ENCODE peak calls at places on chromosomes 5 and 9, in ten cellular contexts. One of them, this sample, is unnamed.

GRCh38 chr5:114380721-114381120 is 18.9 kb downstream of the KCNN2 start:
- DNase-seq in nucleus accumbens: no peak
- DNase-seq in activated naive CD8-positive, alpha-beta T cell treated with anti-CD3 and anti-CD28 coated beads for 36 hours: no peak
- DNase-seq in dermis microvascular lymphatic vessel endothelial cell: no peak
- DNase-seq in stimulated activated CD4-positive, alpha-beta T cell treated with anti-CD3 and anti-CD28 coated beads, Interleukin-2, amount 100 ng/mL, for 24 hours: no peak
- DNase-seq in neural progenitor cell: no peak
- DNase-seq in psoas muscle: no peak
- DNase-seq in cerebellum: no peak
- DNase-seq in GM23248: no peak
- DNase-seq in HCT116: no peak
- DNase-seq in this sample: no peak

GRCh38 chr5:101012880-101013279 is 109.8 kb upstream of the ST8SIA4 start:
- DNase-seq in nucleus accumbens: no peak
- DNase-seq in activated naive CD8-positive, alpha-beta T cell treated with anti-CD3 and anti-CD28 coated beads for 36 hours: no peak
- DNase-seq in dermis microvascular lymphatic vessel endothelial cell: no peak
- DNase-seq in stimulated activated CD4-positive, alpha-beta T cell treated with anti-CD3 and anti-CD28 coated beads, Interleukin-2, amount 100 ng/mL, for 24 hours: no peak
- DNase-seq in neural progenitor cell: peak
- DNase-seq in psoas muscle: no peak
- DNase-seq in cerebellum: no peak
- DNase-seq in GM23248: no peak
- DNase-seq in HCT116: no peak
- DNase-seq in this sample: no peak

GRCh38 chr5:172713113-172713808 is 57.7 kb downstream of the DUSP1 start:
- DNase-seq in nucleus accumbens: peak
- DNase-seq in activated naive CD8-positive, alpha-beta T cell treated with anti-CD3 and anti-CD28 coated beads for 36 hours: peak
- DNase-seq in dermis microvascular lymphatic vessel endothelial cell: no peak
- DNase-seq in stimulated activated CD4-positive, alpha-beta T cell treated with anti-CD3 and anti-CD28 coated beads, Interleukin-2, amount 100 ng/mL, for 24 hours: peak
- DNase-seq in neural progenitor cell: peak
- DNase-seq in psoas muscle: peak
- DNase-seq in cerebellum: peak
- DNase-seq in GM23248: peak
- DNase-seq in HCT116: no peak
- DNase-seq in this sample: peak

GRCh38 chr5:111013011-111013410 is 58.5 kb upstream of the TSLP start:
- DNase-seq in nucleus accumbens: no peak
- DNase-seq in activated naive CD8-positive, alpha-beta T cell treated with anti-CD3 and anti-CD28 coated beads for 36 hours: no peak
- DNase-seq in dermis microvascular lymphatic vessel endothelial cell: no peak
- DNase-seq in stimulated activated CD4-positive, alpha-beta T cell treated with anti-CD3 and anti-CD28 coated beads, Interleukin-2, amount 100 ng/mL, for 24 hours: no peak
- DNase-seq in neural progenitor cell: no peak
- DNase-seq in psoas muscle: no peak
- DNase-seq in cerebellum: no peak
- DNase-seq in GM23248: peak
- DNase-seq in HCT116: no peak
- DNase-seq in this sample: no peak

GRCh38 chr9:90616806-90617205 is 25.8 kb downstream of the DIRAS2 start:
- DNase-seq in nucleus accumbens: no peak
- DNase-seq in activated naive CD8-positive, alpha-beta T cell treated with anti-CD3 and anti-CD28 coated beads for 36 hours: no peak
- DNase-seq in dermis microvascular lymphatic vessel endothelial cell: no peak
- DNase-seq in stimulated activated CD4-positive, alpha-beta T cell treated with anti-CD3 and anti-CD28 coated beads, Interleukin-2, amount 100 ng/mL, for 24 hours: no peak
- DNase-seq in neural progenitor cell: no peak
- DNase-seq in psoas muscle: no peak
- DNase-seq in cerebellum: no peak
- DNase-seq in GM23248: no peak
- DNase-seq in HCT116: no peak
- DNase-seq in this sample: no peak

GRCh38 chr5:10064546-10065215 is 185.0 kb downstream of the ATPSCKMT start:
- DNase-seq in nucleus accumbens: no peak
- DNase-seq in activated naive CD8-positive, alpha-beta T cell treated with anti-CD3 and anti-CD28 coated beads for 36 hours: no peak
- DNase-seq in dermis microvascular lymphatic vessel endothelial cell: no peak
- DNase-seq in stimulated activated CD4-positive, alpha-beta T cell treated with anti-CD3 and anti-CD28 coated beads, Interleukin-2, amount 100 ng/mL, for 24 hours: no peak
- DNase-seq in neural progenitor cell: no peak
- DNase-seq in psoas muscle: no peak
- DNase-seq in cerebellum: no peak
- DNase-seq in GM23248: peak
- DNase-seq in HCT116: no peak
- DNase-seq in this sample: no peak

GRCh38 chr5:86332851-86333250 is 284.9 kb upstream of the COX7C start:
- DNase-seq in nucleus accumbens: no peak
- DNase-seq in activated naive CD8-positive, alpha-beta T cell treated with anti-CD3 and anti-CD28 coated beads for 36 hours: no peak
- DNase-seq in dermis microvascular lymphatic vessel endothelial cell: no peak
- DNase-seq in stimulated activated CD4-positive, alpha-beta T cell treated with anti-CD3 and anti-CD28 coated beads, Interleukin-2, amount 100 ng/mL, for 24 hours: no peak
- DNase-seq in neural progenitor cell: no peak
- DNase-seq in psoas muscle: no peak
- DNase-seq in cerebellum: no peak
- DNase-seq in GM23248: no peak
- DNase-seq in HCT116: no peak
- DNase-seq in this sample: no peak

GRCh38 chr5:157761690-157762611 is 18.4 kb downstream of the LSM11 start:
- DNase-seq in nucleus accumbens: peak
- DNase-seq in activated naive CD8-positive, alpha-beta T cell treated with anti-CD3 and anti-CD28 coated beads for 36 hours: no peak
- DNase-seq in dermis microvascular lymphatic vessel endothelial cell: peak
- DNase-seq in stimulated activated CD4-positive, alpha-beta T cell treated with anti-CD3 and anti-CD28 coated beads, Interleukin-2, amount 100 ng/mL, for 24 hours: no peak
- DNase-seq in neural progenitor cell: peak
- DNase-seq in psoas muscle: no peak
- DNase-seq in cerebellum: peak
- DNase-seq in GM23248: peak
- DNase-seq in HCT116: peak
- DNase-seq in this sample: peak

GRCh38 chr5:159913048-159913447 is 3.2 kb upstream of the ADRA1B start:
- DNase-seq in nucleus accumbens: no peak
- DNase-seq in activated naive CD8-positive, alpha-beta T cell treated with anti-CD3 and anti-CD28 coated beads for 36 hours: no peak
- DNase-seq in dermis microvascular lymphatic vessel endothelial cell: no peak
- DNase-seq in stimulated activated CD4-positive, alpha-beta T cell treated with anti-CD3 and anti-CD28 coated beads, Interleukin-2, amount 100 ng/mL, for 24 hours: no peak
- DNase-seq in neural progenitor cell: no peak
- DNase-seq in psoas muscle: no peak
- DNase-seq in cerebellum: no peak
- DNase-seq in GM23248: peak
- DNase-seq in HCT116: no peak
- DNase-seq in this sample: no peak

GRCh38 chr9:130149654-130150286 is 22.4 kb upstream of the NCS1 start:
- DNase-seq in nucleus accumbens: no peak
- DNase-seq in activated naive CD8-positive, alpha-beta T cell treated with anti-CD3 and anti-CD28 coated beads for 36 hours: no peak
- DNase-seq in dermis microvascular lymphatic vessel endothelial cell: no peak
- DNase-seq in stimulated activated CD4-positive, alpha-beta T cell treated with anti-CD3 and anti-CD28 coated beads, Interleukin-2, amount 100 ng/mL, for 24 hours: no peak
- DNase-seq in neural progenitor cell: no peak
- DNase-seq in psoas muscle: no peak
- DNase-seq in cerebellum: no peak
- DNase-seq in GM23248: no peak
- DNase-seq in HCT116: no peak
- DNase-seq in this sample: no peak

GRCh38 chr9:133874061-133874638 is 118.0 kb downstream of the VAV2 start:
- DNase-seq in nucleus accumbens: no peak
- DNase-seq in activated naive CD8-positive, alpha-beta T cell treated with anti-CD3 and anti-CD28 coated beads for 36 hours: no peak
- DNase-seq in dermis microvascular lymphatic vessel endothelial cell: no peak
- DNase-seq in stimulated activated CD4-positive, alpha-beta T cell treated with anti-CD3 and anti-CD28 coated beads, Interleukin-2, amount 100 ng/mL, for 24 hours: no peak
- DNase-seq in neural progenitor cell: no peak
- DNase-seq in psoas muscle: no peak
- DNase-seq in cerebellum: no peak
- DNase-seq in GM23248: peak
- DNase-seq in HCT116: peak
- DNase-seq in this sample: no peak

GRCh38 chr9:32875242-32875641 is 91.9 kb downstream of the TMEM215 start:
- DNase-seq in nucleus accumbens: no peak
- DNase-seq in activated naive CD8-positive, alpha-beta T cell treated with anti-CD3 and anti-CD28 coated beads for 36 hours: no peak
- DNase-seq in dermis microvascular lymphatic vessel endothelial cell: no peak
- DNase-seq in stimulated activated CD4-positive, alpha-beta T cell treated with anti-CD3 and anti-CD28 coated beads, Interleukin-2, amount 100 ng/mL, for 24 hours: no peak
- DNase-seq in neural progenitor cell: no peak
- DNase-seq in psoas muscle: no peak
- DNase-seq in cerebellum: no peak
- DNase-seq in GM23248: peak
- DNase-seq in HCT116: no peak
- DNase-seq in this sample: no peak

GRCh38 chr5:169567079-169567478 is 16.5 kb upstream of the SPDL1 start:
- DNase-seq in nucleus accumbens: no peak
- DNase-seq in activated naive CD8-positive, alpha-beta T cell treated with anti-CD3 and anti-CD28 coated beads for 36 hours: no peak
- DNase-seq in dermis microvascular lymphatic vessel endothelial cell: no peak
- DNase-seq in stimulated activated CD4-positive, alpha-beta T cell treated with anti-CD3 and anti-CD28 coated beads, Interleukin-2, amount 100 ng/mL, for 24 hours: no peak
- DNase-seq in neural progenitor cell: peak
- DNase-seq in psoas muscle: no peak
- DNase-seq in cerebellum: no peak
- DNase-seq in GM23248: peak
- DNase-seq in HCT116: no peak
- DNase-seq in this sample: no peak

GRCh38 chr9:110828148-110828730 is 159.6 kb downstream of the MUSK start:
- DNase-seq in nucleus accumbens: peak
- DNase-seq in activated naive CD8-positive, alpha-beta T cell treated with anti-CD3 and anti-CD28 coated beads for 36 hours: no peak
- DNase-seq in dermis microvascular lymphatic vessel endothelial cell: no peak
- DNase-seq in stimulated activated CD4-positive, alpha-beta T cell treated with anti-CD3 and anti-CD28 coated beads, Interleukin-2, amount 100 ng/mL, for 24 hours: no peak
- DNase-seq in neural progenitor cell: peak
- DNase-seq in psoas muscle: peak
- DNase-seq in cerebellum: no peak
- DNase-seq in GM23248: peak
- DNase-seq in HCT116: no peak
- DNase-seq in this sample: no peak

GRCh38 chr5:55481293-55481900 is 53.4 kb downstream of the PLPP1 start:
- DNase-seq in nucleus accumbens: no peak
- DNase-seq in activated naive CD8-positive, alpha-beta T cell treated with anti-CD3 and anti-CD28 coated beads for 36 hours: no peak
- DNase-seq in dermis microvascular lymphatic vessel endothelial cell: no peak
- DNase-seq in stimulated activated CD4-positive, alpha-beta T cell treated with anti-CD3 and anti-CD28 coated beads, Interleukin-2, amount 100 ng/mL, for 24 hours: no peak
- DNase-seq in neural progenitor cell: no peak
- DNase-seq in psoas muscle: no peak
- DNase-seq in cerebellum: no peak
- DNase-seq in GM23248: peak
- DNase-seq in HCT116: no peak
- DNase-seq in this sample: no peak

GRCh38 chr5:16673241-16673998 is 56.6 kb upstream of the RETREG1 start:
- DNase-seq in nucleus accumbens: peak
- DNase-seq in activated naive CD8-positive, alpha-beta T cell treated with anti-CD3 and anti-CD28 coated beads for 36 hours: peak
- DNase-seq in dermis microvascular lymphatic vessel endothelial cell: no peak
- DNase-seq in stimulated activated CD4-positive, alpha-beta T cell treated with anti-CD3 and anti-CD28 coated beads, Interleukin-2, amount 100 ng/mL, for 24 hours: peak
- DNase-seq in neural progenitor cell: no peak
- DNase-seq in psoas muscle: no peak
- DNase-seq in cerebellum: peak
- DNase-seq in GM23248: no peak
- DNase-seq in HCT116: no peak
- DNase-seq in this sample: peak

GRCh38 chr9:126664893-126665695 is 51.4 kb downstream of the LMX1B start:
- DNase-seq in nucleus accumbens: no peak
- DNase-seq in activated naive CD8-positive, alpha-beta T cell treated with anti-CD3 and anti-CD28 coated beads for 36 hours: no peak
- DNase-seq in dermis microvascular lymphatic vessel endothelial cell: no peak
- DNase-seq in stimulated activated CD4-positive, alpha-beta T cell treated with anti-CD3 and anti-CD28 coated beads, Interleukin-2, amount 100 ng/mL, for 24 hours: no peak
- DNase-seq in neural progenitor cell: peak
- DNase-seq in psoas muscle: no peak
- DNase-seq in cerebellum: no peak
- DNase-seq in GM23248: no peak
- DNase-seq in HCT116: no peak
- DNase-seq in this sample: no peak

This sample was measured in stimulated activated naive CD8-positive, alpha-beta T cell treated with anti-CD3 and anti-CD28 coated beads, Interleukin-15, amount 100 ng/mL, for 72 hours.